ENCODE peak calls at places on chromosomes 1 and 21, in four cellular contexts. One of them, this sample, is unnamed.

GRCh38 chr21:44425307-44425894 is 29.9 kb upstream of the LRRC3 start:
- ATAC-seq in right cardiac atrium: peak
- ATAC-seq in left cardiac atrium: no peak
- ATAC-seq in stimulated activated naive CD8-positive, alpha-beta T cell treated with anti-CD3 and anti-CD28 coated beads, Interleukin-15, Interleukin-2, amounts not matched to agents 100 U/mL and 50 U/mL, for 24 hours: no peak
- ATAC-seq in this sample: no peak

GRCh38 chr1:67582625-67583461 is 102.2 kb upstream of the GADD45A start:
- ATAC-seq in right cardiac atrium: no peak
- ATAC-seq in left cardiac atrium: peak
- ATAC-seq in stimulated activated naive CD8-positive, alpha-beta T cell treated with anti-CD3 and anti-CD28 coated beads, Interleukin-15, Interleukin-2, amounts not matched to agents 100 U/mL and 50 U/mL, for 24 hours: no peak
- ATAC-seq in this sample: no peak

GRCh38 chr1:172629638-172630037 is 29.3 kb upstream of the FASLG start:
- ATAC-seq in right cardiac atrium: no peak
- ATAC-seq in left cardiac atrium: no peak
- ATAC-seq in stimulated activated naive CD8-positive, alpha-beta T cell treated with anti-CD3 and anti-CD28 coated beads, Interleukin-15, Interleukin-2, amounts not matched to agents 100 U/mL and 50 U/mL, for 24 hours: peak
- ATAC-seq in this sample: peak

GRCh38 chr21:32585970-32586369 is 647 bp upstream of the TCP10L start:
- ATAC-seq in right cardiac atrium: no peak
- ATAC-seq in left cardiac atrium: no peak
- ATAC-seq in stimulated activated naive CD8-positive, alpha-beta T cell treated with anti-CD3 and anti-CD28 coated beads, Interleukin-15, Interleukin-2, amounts not matched to agents 100 U/mL and 50 U/mL, for 24 hours: no peak
- ATAC-seq in this sample: no peak

GRCh38 chr1:40748841-40749718 is 34.5 kb upstream of the KCNQ4 start:
- ATAC-seq in right cardiac atrium: no peak
- ATAC-seq in left cardiac atrium: no peak
- ATAC-seq in stimulated activated naive CD8-positive, alpha-beta T cell treated with anti-CD3 and anti-CD28 coated beads, Interleukin-15, Interleukin-2, amounts not matched to agents 100 U/mL and 50 U/mL, for 24 hours: no peak
- ATAC-seq in this sample: no peak

GRCh38 chr1:158333405-158334145 is 2.2 kb upstream of the CD1B start:
- ATAC-seq in right cardiac atrium: no peak
- ATAC-seq in left cardiac atrium: no peak
- ATAC-seq in stimulated activated naive CD8-positive, alpha-beta T cell treated with anti-CD3 and anti-CD28 coated beads, Interleukin-15, Interleukin-2, amounts not matched to agents 100 U/mL and 50 U/mL, for 24 hours: no peak
- ATAC-seq in this sample: no peak

GRCh38 chr1:202131956-202132821 is 9.5 kb downstream of the GPR37L1 start:
- ATAC-seq in right cardiac atrium: peak
- ATAC-seq in left cardiac atrium: peak
- ATAC-seq in stimulated activated naive CD8-positive, alpha-beta T cell treated with anti-CD3 and anti-CD28 coated beads, Interleukin-15, Interleukin-2, amounts not matched to agents 100 U/mL and 50 U/mL, for 24 hours: no peak
- ATAC-seq in this sample: no peak

GRCh38 chr1:211781260-211781659 is 49.3 kb downstream of the LPGAT1 start:
- ATAC-seq in right cardiac atrium: no peak
- ATAC-seq in left cardiac atrium: no peak
- ATAC-seq in stimulated activated naive CD8-positive, alpha-beta T cell treated with anti-CD3 and anti-CD28 coated beads, Interleukin-15, Interleukin-2, amounts not matched to agents 100 U/mL and 50 U/mL, for 24 hours: no peak
- ATAC-seq in this sample: no peak

GRCh38 chr1:67537647-67538018 is 107.4 kb upstream of the SERBP1 start:
- ATAC-seq in right cardiac atrium: peak
- ATAC-seq in left cardiac atrium: no peak
- ATAC-seq in stimulated activated naive CD8-positive, alpha-beta T cell treated with anti-CD3 and anti-CD28 coated beads, Interleukin-15, Interleukin-2, amounts not matched to agents 100 U/mL and 50 U/mL, for 24 hours: no peak
- ATAC-seq in this sample: no peak

GRCh38 chr1:34361121-34361520 is 184.4 kb downstream of the C1orf94 start:
- ATAC-seq in right cardiac atrium: no peak
- ATAC-seq in left cardiac atrium: no peak
- ATAC-seq in stimulated activated naive CD8-positive, alpha-beta T cell treated with anti-CD3 and anti-CD28 coated beads, Interleukin-15, Interleukin-2, amounts not matched to agents 100 U/mL and 50 U/mL, for 24 hours: no peak
- ATAC-seq in this sample: no peak

GRCh38 chr1:9321480-9321849 is 28.8 kb downstream of the SPSB1 start:
- ATAC-seq in right cardiac atrium: no peak
- ATAC-seq in left cardiac atrium: no peak
- ATAC-seq in stimulated activated naive CD8-positive, alpha-beta T cell treated with anti-CD3 and anti-CD28 coated beads, Interleukin-15, Interleukin-2, amounts not matched to agents 100 U/mL and 50 U/mL, for 24 hours: no peak
- ATAC-seq in this sample: no peak

GRCh38 chr21:38303300-38303699 is 46.5 kb downstream of the KCNJ15 start:
- ATAC-seq in right cardiac atrium: peak
- ATAC-seq in left cardiac atrium: peak
- ATAC-seq in stimulated activated naive CD8-positive, alpha-beta T cell treated with anti-CD3 and anti-CD28 coated beads, Interleukin-15, Interleukin-2, amounts not matched to agents 100 U/mL and 50 U/mL, for 24 hours: no peak
- ATAC-seq in this sample: no peak